ENCODE peak calls at places on chromosome 16, in five cellular contexts. P is Peyer's patch; B is osteoblast; U is GM23248; E is naive thymus-derived CD4-positive, alpha-beta T cell. I is an unnamed sample.

GRCh38 chr16:83402969-83403368 is 404.8 kb upstream of the HSBP1 start:
- DNase-seq in P (no peak), B (peak), U (peak), E (no peak), I (no peak)

GRCh38 chr16:12749076-12749475 is 54.6 kb downstream of the CPPED1 start:
- DNase-seq in P (no peak), B (no peak), U (no peak), E (no peak), I (no peak)

GRCh38 chr16:78244131-78244899 is 144.9 kb downstream of the WWOX start:
- DNase-seq in P (no peak), B (no peak), U (no peak), E (no peak), I (no peak)

GRCh38 chr16:69073181-69073669 is 32.2 kb upstream of the HAS3 start:
- DNase-seq in P (peak), B (peak), U (peak), E (no peak), I (no peak)

GRCh38 chr16:49282690-49283375 is 1.2 kb upstream of the CBLN1 start:
- DNase-seq in P (no peak), B (peak), U (no peak), E (no peak), I (peak)

GRCh38 chr16:51107742-51108141 is 43.3 kb downstream of the SALL1 start:
- DNase-seq in P (no peak), B (no peak), U (no peak), E (no peak), I (no peak)

GRCh38 chr16:23113185-23113584 is 36.1 kb downstream of the USP31 start:
- DNase-seq in P (no peak), B (no peak), U (no peak), E (no peak), I (no peak)

GRCh38 chr16:69474447-69474846 is 50.0 kb downstream of the CYB5B start:
- DNase-seq in P (no peak), B (no peak), U (no peak), E (no peak), I (no peak)

GRCh38 chr16:14564881-14565687 is 65.0 kb downstream of the PARN start:
- DNase-seq in P (no peak), B (peak), U (peak), E (no peak), I (no peak)

GRCh38 chr16:20814761-20815160 is 8.4 kb downstream of the REXO5 start:
- DNase-seq in P (no peak), B (peak), U (no peak), E (no peak), I (no peak)

GRCh38 chr16:77376358-77376757 is 58.5 kb downstream of the ADAMTS18 start:
- DNase-seq in P (no peak), B (no peak), U (peak), E (no peak), I (no peak)

GRCh38 chr16:65125322-65125721 is 3.5 kb upstream of the CDH11 start:
- DNase-seq in P (no peak), B (peak), U (peak), E (no peak), I (no peak)

GRCh38 chr16:65122974-65123845 is 1.3 kb upstream of the CDH11 start:
- DNase-seq in P (peak), B (peak), U (peak), E (no peak), I (peak)

GRCh38 chr16:65125871-65126270 is 4.0 kb upstream of the CDH11 start:
- DNase-seq in P (no peak), B (peak), U (peak), E (no peak), I (peak)

GRCh38 chr16:65123846-65124513 is 2.1 kb upstream of the CDH11 start:
- DNase-seq in P (no peak), B (peak), U (peak), E (no peak), I (no peak)

DNA sequence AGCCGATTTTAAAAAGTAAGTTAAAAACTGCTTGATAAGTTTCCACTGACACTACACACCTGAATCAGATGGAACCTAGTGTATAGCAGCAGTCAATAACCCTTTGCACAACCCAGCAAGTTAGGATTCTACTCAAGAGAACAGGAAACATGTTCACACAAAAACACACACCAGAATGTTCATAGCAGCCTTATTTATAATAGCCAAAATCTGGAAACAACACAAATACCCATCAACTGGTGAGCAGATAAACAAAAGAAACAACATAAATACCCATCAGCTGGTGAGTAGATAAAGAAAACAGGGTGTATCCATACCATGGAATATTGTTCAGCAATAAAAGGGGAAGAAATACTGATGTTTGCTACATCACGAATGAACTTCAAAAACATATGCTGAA is 2.7 kb upstream of the CDH11 start:
- DNase-seq in P (no peak), B (no peak), U (no peak), E (no peak), I (no peak)
- H3K27ac ChIP-seq in P (no peak), B (peak), U (no peak), E (no peak), I (no peak)

DNA sequence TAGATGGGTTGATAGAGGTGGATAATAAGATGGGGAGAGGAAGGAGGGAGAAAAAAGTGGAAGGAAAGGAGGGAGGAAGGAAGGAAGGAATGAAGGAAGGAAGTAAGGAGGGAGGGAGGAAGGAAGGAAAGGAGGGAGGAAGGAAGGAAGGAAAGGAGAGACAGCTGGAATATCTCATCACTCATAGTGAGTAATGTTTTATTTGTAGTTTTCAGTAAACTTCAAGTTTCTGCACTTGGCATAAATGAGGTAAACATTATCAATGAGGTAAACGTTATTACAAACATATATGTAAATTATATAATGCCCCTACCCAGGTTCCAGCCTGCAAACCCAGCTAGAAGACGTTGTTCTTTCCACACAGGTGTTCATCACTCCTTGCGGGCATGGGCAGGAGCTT is 89.8 kb upstream of the XYLT1 start:
- DNase-seq in P (no peak), B (no peak), U (no peak), E (no peak), I (no peak)
- H3K27ac ChIP-seq in P (no peak), B (no peak), U (no peak), E (no peak), I (no peak)

GRCh38 chr16:66508914-66509496 is 40.9 kb downstream of the TK2 start:
- DNase-seq in P (peak), B (peak), U (no peak), E (no peak), I (no peak)
- H3K27ac ChIP-seq in P (no peak), B (no peak), U (no peak), E (no peak), I (no peak)

GRCh38 chr16:19505600-19506303 is 16.1 kb downstream of the GDE1 start:
- DNase-seq in P (no peak), B (no peak), U (peak), E (no peak), I (peak)

GRCh38 chr16:19512297-19512696 is 9.6 kb downstream of the GDE1 start:
- DNase-seq in P (no peak), B (no peak), U (no peak), E (no peak), I (no peak)

GRCh38 chr16:19503461-19504075 is 18.3 kb downstream of the GDE1 start:
- DNase-seq in P (no peak), B (no peak), U (no peak), E (no peak), I (no peak)

GRCh38 chr16:19506965-19507364 is 14.9 kb downstream of the GDE1 start:
- DNase-seq in P (no peak), B (no peak), U (no peak), E (no peak), I (no peak)

GRCh38 chr16:19507882-19508281 is 14.0 kb downstream of the GDE1 start:
- DNase-seq in P (no peak), B (no peak), U (no peak), E (no peak), I (no peak)
- H3K27ac ChIP-seq in P (no peak), B (no peak), U (no peak), E (no peak), I (no peak)

I was measured in cardiac muscle cell.